ENCODE peak calls at places on chromosomes 1 and 21, in ten cellular contexts. V, N, K, D, G, L, F, P, Q and S are unnamed samples.

GRCh38 chr1:14826172-14826636 is 227.7 kb downstream of the KAZN start:
- DNase-seq in F (no peak), L (peak; percentile 82), K (no peak), N (peak; percentile 83), P (peak; percentile 89), V (no peak), Q (no peak), D (peak; percentile 84), G (no peak), S (peak; percentile 58)

GRCh38 chr1:65343286-65343685 is 33.9 kb downstream of the DNAJC6 start:
- DNase-seq in K (no peak), D (peak; percentile 38), Q (no peak), L (peak; percentile 32), P (peak; percentile 81), F (no peak), N (peak; percentile 16), G (no peak), V (peak; percentile 67), S (no peak)

GRCh38 chr1:221309711-221310110 is 430.5 kb downstream of the HLX start:
- DNase-seq in K (no peak), Q (no peak), D (no peak), L (no peak), F (no peak), G (no peak), P (no peak), V (no peak), N (no peak), S (no peak)

GRCh38 chr1:164051791-164052190 is 507.2 kb upstream of the PBX1 start:
- DNase-seq in F (no peak), V (peak; percentile 1), L (no peak), K (no peak), Q (no peak), N (no peak), D (peak; percentile 11), G (no peak), P (peak; percentile 75), S (no peak)

GRCh38 chr21:20013851-20014250 is 984.4 kb upstream of the NCAM2 start:
- DNase-seq in G (no peak), P (no peak), V (no peak), Q (no peak), K (no peak), F (no peak), N (no peak), D (no peak), L (no peak), S (no peak)

GRCh38 chr21:35674895-35675470 is 385.3 kb downstream of the SETD4 start:
- DNase-seq in N (no peak), G (no peak), D (no peak), V (peak; percentile 38), K (no peak), P (peak; percentile 37), L (peak; percentile 41), F (peak; percentile 25), Q (no peak), S (no peak)

GRCh38 chr21:33036430-33037162 is 10.9 kb downstream of the OLIG2 start:
- DNase-seq in D (peak; percentile 67), V (peak; percentile 47), Q (no peak), L (peak; percentile 79), K (no peak), G (no peak), N (peak; percentile 79), F (no peak), P (peak; percentile 69), S (peak; percentile 45)

GRCh38 chr1:230254265-230254664 is 171.9 kb downstream of the PGBD5 start:
- DNase-seq in D (no peak), F (no peak), Q (no peak), P (no peak), G (no peak), N (no peak), V (no peak), L (no peak), K (no peak), S (no peak)

GRCh38 chr1:91805343-91805801 is 80.6 kb downstream of the TGFBR3 start:
- DNase-seq in G (no peak), L (no peak), F (no peak), N (no peak), Q (no peak), P (no peak), D (no peak), K (no peak), V (no peak), S (no peak)

GRCh38 chr1:187396226-187396625 is 567.5 kb downstream of the PLA2G4A start:
- DNase-seq in F (no peak), Q (no peak), N (no peak), V (no peak), D (no peak), G (no peak), L (peak; percentile 25), P (no peak), K (no peak), S (no peak)